ENCODE peak calls at places on chromosome 16, in six cellular contexts. O is IMR-90; A is stomach; R is GM10248; M is CD4-positive, alpha-beta T cell; D is WTC11. I is an unnamed sample.

GRCh38 chr16:73956592-73957495 is 339.8 kb upstream of the PSMD7 start:
- DNase-seq in M (peak; percentile 8), A (peak; percentile 54), D (peak; percentile 73), O (peak; percentile 64), R (peak; percentile 45), I (peak; percentile 66)

GRCh38 chr16:11401161-11402050 is 56.1 kb downstream of the RMI2 start:
- DNase-seq in R (no peak), A (peak; percentile 95), M (no peak), D (no peak), O (no peak), I (no peak)

GRCh38 chr16:85234310-85235235 is 122.3 kb upstream of the CIBAR2 start:
- DNase-seq in O (peak; percentile 85), D (peak; percentile 92), A (peak; percentile 51), M (no peak), R (no peak), I (no peak)

GRCh38 chr16:71373073-71373472 is 14.6 kb downstream of the CALB2 start:
- DNase-seq in A (no peak), R (no peak), M (no peak), O (peak; percentile 12), D (no peak), I (no peak)

GRCh38 chr16:87435399-87436224 is 43.5 kb downstream of the MAP1LC3B start:
- DNase-seq in A (no peak), O (peak; percentile 97), R (no peak), M (no peak), D (no peak), I (no peak)

GRCh38 chr16:86761117-86761971 is 183.0 kb downstream of the FOXL1 start:
- DNase-seq in R (peak; percentile 70), D (peak; percentile 89), A (peak; percentile 36), M (peak; percentile 8), O (peak; percentile 68), I (peak; percentile 63)

GRCh38 chr16:56753410-56753809 is 23.5 kb downstream of the NUP93 start:
- DNase-seq in M (no peak), D (no peak), R (no peak), A (no peak), O (peak; percentile 77), I (no peak)

GRCh38 chr16:84786605-84787302 is 33.0 kb upstream of the CRISPLD2 start:
- DNase-seq in A (peak; percentile 41), O (no peak), D (no peak), R (no peak), M (no peak), I (no peak)

GRCh38 chr16:2767140-2767731 is 9.8 kb downstream of the ELOB start:
- DNase-seq in M (no peak), D (no peak), A (no peak), O (no peak), R (no peak), I (no peak)

GRCh38 chr16:50263940-50264929 is 2.1 kb upstream of the ADCY7 start:
- DNase-seq in M (no peak), D (no peak), A (no peak), R (no peak), O (peak; percentile 65), I (peak; percentile 69)

GRCh38 chr16:57430955-57431354 is 16.2 kb downstream of the CIAPIN1 start:
- DNase-seq in R (no peak), M (no peak), A (no peak), D (no peak), O (no peak), I (no peak)

GRCh38 chr16:28596840-28597691 is at the start of gene SULT1A2:
- DNase-seq in O (no peak), R (no peak), A (peak; percentile 60), M (no peak), D (peak; percentile 34), I (no peak)

GRCh38 chr16:89581861-89582563 is 6.5 kb downstream of the CPNE7 start:
- DNase-seq in D (no peak), O (peak; percentile 79), R (no peak), A (peak; percentile 80), M (no peak), I (no peak)

GRCh38 chr16:85104821-85105391 is 7.4 kb downstream of the CIBAR2 start:
- DNase-seq in R (peak; percentile 48), O (no peak), A (no peak), D (no peak), M (no peak), I (peak; percentile 28)

GRCh38 chr16:47375423-47375822 is 85.4 kb downstream of the ITFG1 start:
- DNase-seq in D (no peak), A (no peak), O (peak; percentile 28), M (no peak), R (no peak), I (no peak)

GRCh38 chr16:84055801-84056634 is 13.4 kb upstream of the SLC38A8 start:
- DNase-seq in M (no peak), O (no peak), R (no peak), D (no peak), A (no peak), I (no peak)

GRCh38 chr16:88013766-88014165 is 62.5 kb downstream of the BANP start:
- DNase-seq in O (no peak), D (no peak), A (peak; percentile 29), R (no peak), M (no peak), I (no peak)

DNA sequence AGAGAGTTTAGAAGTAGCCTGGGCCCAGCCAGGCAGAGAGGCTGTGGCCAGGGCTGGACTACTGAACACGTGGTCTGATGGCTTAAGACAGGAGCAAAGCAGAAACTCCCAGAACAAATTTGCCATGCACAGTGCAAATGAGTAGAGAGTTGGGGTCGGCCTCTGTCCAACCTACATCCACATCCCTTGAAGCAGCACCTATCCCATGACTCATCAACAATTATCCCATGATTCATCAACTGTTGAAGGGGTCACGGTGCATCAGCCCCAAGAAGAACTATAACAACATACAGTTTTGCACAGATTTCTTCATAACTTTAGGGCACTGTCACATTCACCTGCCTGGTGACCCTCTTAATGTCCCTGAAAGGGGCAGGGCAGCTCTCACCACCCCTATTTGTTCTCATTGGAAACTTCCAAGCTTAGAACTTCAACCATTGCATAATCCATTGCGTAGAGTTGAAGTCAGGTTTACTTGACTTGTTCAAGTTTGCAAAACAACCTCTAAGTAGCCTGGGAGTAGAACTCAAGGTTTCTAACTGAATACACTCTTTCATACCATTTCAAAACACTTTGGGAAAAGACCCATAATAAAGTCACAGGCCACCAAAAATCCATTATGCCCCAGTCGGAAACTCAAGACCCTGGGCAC is 235.2 kb upstream of the CDH5 start:
- DNase-seq in A (no peak), D (no peak), R (no peak), M (no peak), O (peak; percentile 70), I (no peak)
- TF ChIP-seq CTCF in A (no peak), D (no peak), R (no peak), M (no peak), O (no peak), I (no peak)

GRCh38 chr16:72384651-72385050 is 212.7 kb upstream of the PMFBP1 start:
- DNase-seq in A (no peak), O (no peak), R (no peak), D (no peak), M (no peak), I (no peak)

GRCh38 chr16:72388007-72388406 is 216.1 kb upstream of the PMFBP1 start:
- DNase-seq in R (no peak), O (no peak), D (no peak), M (no peak), A (no peak), I (no peak)
- TF ChIP-seq CTCF in R (no peak), O (no peak), D (no peak), M (no peak), A (no peak), I (no peak)

GRCh38 chr16:667780-668518 is at the start of gene RHOT2:
- DNase-seq in M (peak; percentile 80), O (peak; percentile 85), A (peak; percentile 95), D (peak; percentile 93), R (peak; percentile 94), I (peak; percentile 95)

GRCh38 chr16:667113-667779 is 686 bp upstream of the RHOT2 start:
- DNase-seq in R (no peak), D (no peak), A (no peak), M (no peak), O (no peak), I (no peak)

GRCh38 chr16:669666-670065 is 1.7 kb downstream of the RHOT2 start:
- DNase-seq in O (no peak), D (no peak), R (no peak), A (no peak), M (no peak), I (no peak)

GRCh38 chr16:668519-669171 is 713 bp downstream of the RHOT2 start:
- DNase-seq in A (no peak), R (no peak), O (no peak), D (no peak), M (no peak), I (no peak)

DNA sequence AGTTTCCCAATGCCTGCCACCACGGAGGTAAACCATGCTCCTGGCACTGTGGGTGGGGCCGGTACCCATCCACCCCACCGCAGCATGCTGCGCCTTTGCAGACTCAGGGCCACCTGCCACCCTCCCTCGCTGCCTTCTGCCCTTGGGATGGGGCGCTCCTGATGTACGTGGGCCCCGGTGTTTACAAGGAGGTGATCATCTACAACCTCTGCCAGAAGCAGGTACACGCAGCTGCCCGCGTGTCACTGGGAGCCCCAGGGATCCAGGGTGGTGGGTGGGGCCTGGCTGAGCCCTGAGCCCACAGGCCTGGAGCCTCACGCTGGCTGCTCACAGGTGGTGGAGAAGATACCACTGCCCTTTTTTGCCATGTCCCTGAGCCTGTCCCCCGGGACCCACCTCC is 1.4 kb upstream of the RHOT2 start:
- DNase-seq in M (no peak), O (no peak), D (no peak), A (no peak), R (no peak), I (no peak)
- TF ChIP-seq CTCF in M (no peak), O (no peak), D (no peak), A (no peak), R (no peak), I (no peak)

GRCh38 chr16:82059983-82060421 is 24.9 kb downstream of the HSD17B2 start:
- DNase-seq in D (no peak), A (no peak), O (no peak), M (no peak), R (no peak), I (no peak)

GRCh38 chr16:82062645-82063058 is 27.6 kb downstream of the HSD17B2 start:
- DNase-seq in D (no peak), R (no peak), A (no peak), M (no peak), O (peak; percentile 71), I (no peak)

GRCh38 chr16:82063456-82064082 is 28.5 kb downstream of the HSD17B2 start:
- DNase-seq in O (no peak), D (no peak), R (no peak), M (no peak), A (no peak), I (no peak)

GRCh38 chr16:82059161-82059982 is 24.3 kb downstream of the HSD17B2 start:
- DNase-seq in D (no peak), O (no peak), M (no peak), R (no peak), A (no peak), I (no peak)

DNA sequence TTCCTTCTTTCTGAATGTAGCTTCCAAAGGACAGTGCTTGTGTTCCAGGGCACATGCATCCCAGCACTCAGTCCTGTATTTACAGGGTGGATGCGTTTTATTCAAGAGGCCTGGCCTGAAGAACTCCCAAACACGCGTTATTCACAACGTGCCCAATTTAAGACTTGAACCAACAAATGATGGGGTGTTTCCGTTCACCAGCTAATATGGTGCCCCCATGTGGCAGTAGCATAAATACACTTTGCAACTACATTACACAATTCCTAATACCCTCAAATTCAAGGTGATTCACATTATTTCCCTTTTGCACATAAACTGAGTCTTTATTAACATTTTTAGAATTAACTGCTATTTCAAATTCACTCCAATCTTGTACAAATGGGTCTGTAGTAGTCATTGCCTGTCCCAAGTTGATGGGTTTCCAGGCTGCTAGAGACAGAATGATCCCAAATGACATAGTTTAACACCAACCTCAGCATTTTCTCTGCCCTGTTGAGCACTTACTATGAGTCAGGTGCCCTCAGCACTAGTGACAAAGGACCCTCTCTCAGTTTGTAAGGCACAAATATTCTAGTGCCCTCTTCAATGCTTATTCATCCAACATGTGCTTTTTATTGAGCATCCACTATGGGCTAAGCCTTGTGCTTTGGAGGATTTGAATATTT is 26.9 kb downstream of the HSD17B2 start:
- DNase-seq in A (no peak), O (peak; percentile 22), D (no peak), M (no peak), R (peak; percentile 36), I (peak; percentile 45)
- TF ChIP-seq CTCF in A (peak; percentile 49), O (peak; percentile 34), D (peak; percentile 31), M (peak; percentile 29), R (peak; percentile 49), I (peak; percentile 53)

I was measured in activated CD8-positive, alpha-beta T cell treated with anti-CD3 and anti-CD28 coated beads for 36 hours.